ENCODE peak calls at places on chromosome 3, in four cellular contexts. X is GM12878, Q is H1, E is HepG2. J is an unnamed sample.

GRCh38 chr3:156174229-156174847 is 54.0 kb downstream of the KCNAB1 start:
- DNase-seq in Q (no peak), E (peak), X (no peak), J (no peak)

GRCh38 chr3:177894021-177894690 is 642.1 kb upstream of the KCNMB2 start:
- DNase-seq in E (no peak), Q (no peak), X (no peak), J (no peak)

GRCh38 chr3:38348903-38349302 is 2.3 kb downstream of the XYLB start:
- DNase-seq in X (no peak), E (no peak), Q (peak), J (no peak)

GRCh38 chr3:4977001-4977888 is 2.0 kb upstream of the BHLHE40 start:
- DNase-seq in E (peak), X (peak), Q (peak), J (no peak)

GRCh38 chr3:100386437-100387064 is 14.3 kb downstream of the TOMM70 start:
- DNase-seq in Q (no peak), X (no peak), E (peak), J (no peak)

GRCh38 chr3:116135462-116135861 is 309.8 kb downstream of the LSAMP start:
- DNase-seq in Q (no peak), E (no peak), X (no peak), J (no peak)

GRCh38 chr3:100149130-100149529 is 34.8 kb upstream of the FILIP1L start:
- DNase-seq in X (no peak), E (no peak), Q (no peak), J (no peak)

GRCh38 chr3:44954962-44955361 is 21.0 kb downstream of the ZDHHC3 start:
- DNase-seq in E (peak), X (no peak), Q (no peak), J (no peak)

GRCh38 chr3:32021155-32021554 is 39.6 kb downstream of the ZNF860 start:
- DNase-seq in E (no peak), X (no peak), Q (no peak), J (no peak)

GRCh38 chr3:11498646-11499045 is 145.1 kb downstream of the VGLL4 start:
- DNase-seq in X (no peak), Q (no peak), E (peak), J (no peak)

GRCh38 chr3:164486150-164486549 is 592.1 kb downstream of the SI start:
- DNase-seq in X (no peak), Q (no peak), E (no peak), J (no peak)

GRCh38 chr3:183488343-183488742 is 59.9 kb upstream of the MCF2L2 start:
- DNase-seq in E (no peak), X (no peak), Q (peak), J (no peak)

GRCh38 chr3:42461762-42462161 is 40.7 kb upstream of the VIPR1 start:
- DNase-seq in Q (no peak), X (no peak), E (no peak), J (no peak)

GRCh38 chr3:9416139-9416780 is 18.8 kb downstream of the SETD5 start:
- DNase-seq in E (no peak), X (no peak), Q (no peak), J (no peak)

GRCh38 chr3:133367956-133368355 is 31.9 kb upstream of the BFSP2 start:
- DNase-seq in Q (peak), X (no peak), E (no peak), J (no peak)

GRCh38 chr3:79086514-79086913 is 681.3 kb downstream of the ROBO1 start:
- DNase-seq in X (no peak), Q (peak), E (peak), J (peak)

GRCh38 chr3:172808969-172809546 is 58.5 kb downstream of the ECT2 start:
- DNase-seq in E (peak), X (no peak), Q (no peak), J (no peak)

GRCh38 chr3:159447841-159448240 is 540.8 kb upstream of the IL12A start:
- DNase-seq in X (no peak), Q (no peak), E (no peak), J (no peak)

GRCh38 chr3:169260296-169260695 is 403.2 kb downstream of the MECOM start:
- DNase-seq in E (no peak), Q (no peak), X (no peak), J (no peak)

GRCh38 chr3:64732570-64732969 is 44.8 kb upstream of the ADAMTS9 start:
- DNase-seq in Q (no peak), E (no peak), X (no peak), J (no peak)

GRCh38 chr3:10263549-10264363 is 15.5 kb downstream of the TATDN2 start:
- DNase-seq in E (no peak), X (no peak), Q (peak), J (peak)

GRCh38 chr3:180401226-180401625 is 200.7 kb upstream of the TTC14 start:
- DNase-seq in X (no peak), E (no peak), Q (no peak), J (no peak)

GRCh38 chr3:112649478-112649735 is 8.5 kb upstream of the CCDC80 start:
- DNase-seq in Q (no peak), E (no peak), X (no peak), J (no peak)

GRCh38 chr3:73924063-73924462 is 299.3 kb upstream of the PDZRN3 start:
- DNase-seq in X (no peak), Q (no peak), E (no peak), J (no peak)

GRCh38 chr3:24963762-24964625 is 464.1 kb upstream of the RARB start:
- DNase-seq in E (peak), X (no peak), Q (no peak), J (peak)

GRCh38 chr3:43613980-43614379 is 7.8 kb downstream of the ANO10 start:
- DNase-seq in Q (no peak), X (no peak), E (no peak), J (no peak)

GRCh38 chr3:31947671-31948091 is 33.4 kb downstream of the OSBPL10 start:
- DNase-seq in X (no peak), E (no peak), Q (no peak), J (no peak)

GRCh38 chr3:157354722-157355121 is 81.9 kb upstream of the PTX3 start:
- DNase-seq in E (no peak), X (no peak), Q (peak), J (peak)

DNA sequence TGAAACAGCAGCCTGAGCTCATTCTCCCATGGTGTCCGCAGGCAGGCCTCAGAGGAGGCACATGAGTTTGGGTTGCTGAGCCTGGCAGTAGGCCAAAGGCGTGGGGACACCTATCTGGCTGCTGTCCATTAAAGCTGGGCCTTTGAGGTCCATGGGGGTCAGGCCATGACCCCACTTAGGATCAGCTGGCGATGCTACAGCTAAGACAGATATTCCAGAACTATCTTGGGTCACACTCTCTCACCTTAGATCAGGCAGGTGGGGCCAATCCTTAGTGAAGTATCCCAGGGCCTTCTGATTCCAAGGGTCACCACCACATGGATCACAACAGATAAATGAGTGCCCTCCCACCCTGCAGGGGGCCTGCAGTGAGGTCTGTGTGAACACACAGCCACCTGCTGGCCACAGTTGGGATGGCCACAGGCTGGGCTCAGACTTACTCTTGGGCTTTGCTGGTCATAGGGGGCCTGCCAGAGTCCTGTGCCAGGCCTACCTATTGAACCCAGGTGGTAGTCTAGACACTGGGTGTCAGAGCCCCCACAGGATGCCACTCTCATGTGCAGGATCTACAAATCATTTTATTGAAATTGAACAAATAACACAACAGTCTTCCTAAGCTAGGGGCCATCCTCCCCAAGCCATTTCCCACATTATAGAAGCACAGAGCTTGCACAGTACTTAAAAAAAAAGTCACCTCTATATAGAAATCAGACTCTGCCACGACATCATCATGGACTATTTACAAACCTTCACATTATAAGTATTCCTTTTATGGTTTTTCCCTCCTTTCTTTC is 2.0 kb upstream of the HYAL2 start:
- DNase-seq in Q (peak), E (peak), X (no peak), J (peak)
- TF ChIP-seq SUZ12 in Q (no peak), E (no peak), X (no peak), J (no peak)

GRCh38 chr3:188956839-188957489 is 214.8 kb upstream of the TPRG1 start:
- DNase-seq in X (no peak), E (peak), Q (no peak), J (peak)
- TF ChIP-seq YY1 in X (no peak), E (no peak), Q (no peak), J (no peak)

GRCh38 chr3:98779936-98780335 is 16.8 kb downstream of the ST3GAL6 start:
- DNase-seq in X (no peak), E (peak), Q (no peak), J (no peak)
- TF ChIP-seq SUZ12 in X (no peak), E (no peak), Q (no peak), J (no peak)

GRCh38 chr3:128988286-128988685 is 5.6 kb downstream of the CFAP92 start:
- DNase-seq in X (no peak), Q (no peak), E (no peak), J (no peak)
- TF ChIP-seq YY1 in X (no peak), Q (no peak), E (no peak), J (no peak)

GRCh38 chr3:187954486-187955075 is 199.4 kb upstream of the LPP start:
- DNase-seq in X (no peak), Q (no peak), E (no peak), J (no peak)
- TF ChIP-seq SUZ12 in X (no peak), Q (no peak), E (no peak), J (no peak)

GRCh38 chr3:49028298-49028672 is 913 bp downstream of the IMPDH2 start:
- DNase-seq in Q (no peak), E (no peak), X (no peak), J (no peak)
- TF ChIP-seq YY1 in Q (no peak), E (no peak), X (no peak), J (no peak)